ENCODE peak calls at places on chromosomes 7 and 10, in nine cellular contexts. I, V, T, B, S, G, E, O and L are unnamed samples.

GRCh38 chr7:159115601-159116501 is 28.8 kb downstream of the VIPR2 start:
- DNase-seq in B (no peak), O (no peak), G (no peak), S (no peak), E (no peak), I (no peak), T (no peak), V (peak; percentile 11), L (no peak)

GRCh38 chr7:151633516-151633812 is 113.8 kb upstream of the RHEB start:
- DNase-seq in G (no peak), O (no peak), T (no peak), S (no peak), B (no peak), V (no peak), E (no peak), I (no peak), L (no peak)

GRCh38 chr10:72086466-72087391 is 1.6 kb downstream of the SPOCK2 start:
- DNase-seq in S (peak; percentile 84), B (no peak), I (no peak), G (no peak), E (no peak), V (peak; percentile 37), T (no peak), O (no peak), L (no peak)

GRCh38 chr10:75712241-75712880 is 280.9 kb downstream of the LRMDA start:
- DNase-seq in S (no peak), B (no peak), E (no peak), O (no peak), I (no peak), T (no peak), V (no peak), G (no peak), L (no peak)

GRCh38 chr7:51428226-51428887 is 111.7 kb upstream of the COBL start:
- DNase-seq in E (peak; percentile 4), O (peak; percentile 29), S (no peak), I (no peak), V (no peak), T (no peak), G (peak; percentile 19), B (peak; percentile 15), L (no peak)

GRCh38 chr10:72335394-72336258 is 19.1 kb downstream of the DNAJB12 start:
- DNase-seq in V (peak; percentile 67), O (no peak), G (peak; percentile 83), S (peak; percentile 93), I (peak; percentile 82), T (peak; percentile 65), E (no peak), B (no peak), L (no peak)

GRCh38 chr7:39357648-39358047 is 208.6 kb upstream of the YAE1 start:
- DNase-seq in S (no peak), I (no peak), E (no peak), T (no peak), G (no peak), B (no peak), V (no peak), O (peak; percentile 51), L (no peak)

GRCh38 chr7:129875745-129876411 is 76.9 kb downstream of the UBE2H start:
- DNase-seq in S (no peak), I (no peak), E (peak; percentile 33), B (peak; percentile 75), V (no peak), G (peak; percentile 81), O (no peak), T (peak; percentile 75), L (no peak)

GRCh38 chr10:59945991-59946390 is 39.6 kb upstream of the CCDC6 start:
- DNase-seq in O (no peak), T (no peak), V (no peak), B (no peak), I (no peak), S (no peak), E (no peak), G (no peak), L (no peak)

GRCh38 chr7:5422324-5423271 is 1.0 kb downstream of the TNRC18 start:
- DNase-seq in V (peak; percentile 28), T (peak; percentile 51), O (peak; percentile 45), S (no peak), I (no peak), B (no peak), G (peak; percentile 39), E (no peak), L (no peak)

GRCh38 chr7:65250216-65250615 is 123.4 kb upstream of the ZNF92 start:
- DNase-seq in V (no peak), B (no peak), G (no peak), E (no peak), I (no peak), T (no peak), O (no peak), S (no peak), L (no peak)

GRCh38 chr7:98280791-98281756 is at the start of gene BRI3:
- DNase-seq in V (peak; percentile 91), G (peak; percentile 87), S (peak; percentile 97), T (peak; percentile 78), B (peak; percentile 91), E (peak; percentile 60), O (peak; percentile 91), I (peak; percentile 94), L (peak; percentile 82)

GRCh38 chr7:157139142-157140117 is 704 bp downstream of the UBE3C start:
- DNase-seq in B (peak; percentile 70), G (peak; percentile 52), S (peak; percentile 65), E (no peak), I (peak; percentile 67), O (peak; percentile 63), T (peak; percentile 12), V (peak; percentile 30), L (peak; percentile 43)

GRCh38 chr7:65731562-65732035 is 141.3 kb upstream of the VKORC1L1 start:
- DNase-seq in B (peak; percentile 35), I (peak; percentile 37), O (peak; percentile 68), S (no peak), T (no peak), V (no peak), E (no peak), G (no peak), L (peak; percentile 41)

GRCh38 chr10:103584216-103585010 is 90.9 kb downstream of the NEURL1 start:
- DNase-seq in B (peak; percentile 42), G (no peak), I (no peak), V (no peak), S (no peak), O (no peak), E (no peak), T (no peak), L (no peak)

GRCh38 chr10:128843972-128844371 is 623.1 kb upstream of the MGMT start:
- DNase-seq in E (peak; percentile 3), T (no peak), G (no peak), S (no peak), I (no peak), B (no peak), O (no peak), V (no peak), L (no peak)
- TF ChIP-seq CTCF in E (no peak), T (no peak), G (no peak), S (peak; percentile 7), I (no peak), B (no peak), O (peak; percentile 23), V (no peak), L (peak; percentile 32)

DNA sequence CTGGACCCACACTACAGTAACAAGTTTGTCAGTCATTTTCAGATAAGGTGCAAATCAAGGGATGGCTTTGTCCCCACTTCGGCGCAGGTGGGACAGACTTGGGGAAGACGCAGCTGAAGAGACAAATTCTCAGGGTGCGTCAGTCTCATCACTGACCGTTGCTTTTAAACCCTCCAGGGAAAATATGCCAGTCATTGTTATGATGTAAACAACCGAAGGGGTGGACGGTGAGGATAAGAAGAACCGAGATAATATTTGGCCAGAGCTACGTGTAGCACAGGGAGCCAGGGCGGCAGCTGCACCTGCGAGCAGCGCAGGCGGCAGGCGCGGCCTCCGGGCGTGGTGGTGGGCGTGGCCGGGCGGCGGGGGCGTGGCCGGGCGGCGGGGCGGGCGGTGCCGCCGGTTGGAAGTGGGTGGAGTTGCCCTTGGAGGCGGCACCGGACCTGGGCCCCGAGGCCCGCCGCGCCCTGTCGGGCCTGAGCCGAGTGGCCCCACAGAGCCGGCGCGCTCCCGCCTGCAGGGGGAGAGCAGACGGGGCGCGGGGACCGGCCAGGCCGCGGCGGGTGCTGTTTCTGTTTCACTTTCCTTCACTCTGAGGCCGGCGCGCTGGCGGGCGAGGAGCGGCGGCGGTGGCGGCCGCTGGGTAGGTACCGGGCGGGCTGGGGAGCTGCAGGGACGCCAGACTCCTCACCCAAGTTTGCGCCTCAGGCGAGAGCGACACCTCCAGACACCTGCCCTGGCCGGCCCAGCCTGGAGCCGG is at the start of gene PCGF5:
- DNase-seq in O (peak; percentile 90), G (peak; percentile 81), T (peak; percentile 76), V (peak; percentile 85), S (peak; percentile 94), E (peak; percentile 67), B (peak; percentile 91), I (peak; percentile 95), L (peak; percentile 91)
- TF ChIP-seq CTCF in O (peak; percentile 49), G (no peak), T (peak; percentile 20), V (peak; percentile 47), S (peak; percentile 42), E (peak; percentile 26), B (no peak), I (peak; percentile 21), L (peak; percentile 45)

GRCh38 chr7:79180533-79180932 is 272.9 kb downstream of the MAGI2 start:
- DNase-seq in B (no peak), O (no peak), E (peak; percentile 5), T (no peak), S (no peak), I (no peak), G (no peak), V (no peak), L (no peak)

GRCh38 chr7:79175390-79175789 is 278.1 kb downstream of the MAGI2 start:
- DNase-seq in E (no peak), T (no peak), S (no peak), O (no peak), V (no peak), B (no peak), I (no peak), G (no peak), L (no peak)

GRCh38 chr7:79182283-79182682 is 271.2 kb downstream of the MAGI2 start:
- DNase-seq in S (no peak), I (no peak), E (peak; percentile 96), G (peak; percentile 86), T (peak; percentile 93), B (peak; percentile 95), V (no peak), O (no peak), L (no peak)

DNA sequence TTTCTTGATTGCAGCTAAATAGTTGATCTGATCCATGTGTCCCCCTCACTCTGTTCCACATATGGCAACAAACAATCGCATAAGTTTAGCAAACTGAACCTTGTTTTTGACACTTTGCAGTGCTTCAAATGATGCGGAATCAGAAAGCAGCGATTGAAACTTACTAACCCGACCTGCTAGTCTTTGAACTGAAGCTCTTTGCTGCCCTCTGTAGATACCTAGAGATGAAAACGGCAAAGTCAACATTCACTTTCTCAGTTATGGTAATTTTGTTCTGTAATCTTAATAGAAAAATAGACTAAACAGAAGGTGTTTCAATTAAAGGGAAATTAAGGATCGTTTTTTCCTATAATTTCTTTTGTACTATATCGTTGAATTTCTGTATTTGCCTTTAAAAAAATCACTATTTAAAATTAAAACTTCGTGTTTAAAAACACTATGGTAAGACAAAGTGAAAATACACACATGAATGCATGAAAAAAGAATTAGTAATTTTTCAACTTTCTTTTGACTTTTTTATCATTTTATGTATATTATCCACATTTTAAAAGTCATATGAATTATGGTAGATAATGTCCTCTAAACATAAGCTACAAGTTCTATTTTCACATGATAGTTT is 276.5 kb downstream of the MAGI2 start:
- DNase-seq in I (no peak), V (no peak), G (peak; percentile 70), S (peak; percentile 46), E (peak; percentile 41), B (peak; percentile 64), O (peak; percentile 9), T (peak; percentile 72), L (no peak)
- TF ChIP-seq CTCF in I (no peak), V (peak; percentile 19), G (peak; percentile 60), S (peak; percentile 63), E (peak; percentile 78), B (peak; percentile 78), O (no peak), T (peak; percentile 77), L (peak; percentile 76)

GRCh38 chr7:87416682-87417587 is 58.5 kb downstream of the ABCB4 start:
- DNase-seq in O (peak; percentile 70), V (peak; percentile 59), I (peak; percentile 67), E (peak; percentile 57), G (peak; percentile 83), S (peak; percentile 83), B (peak; percentile 73), T (peak; percentile 85), L (peak; percentile 37)
- TF ChIP-seq CTCF in O (peak; percentile 69), V (peak; percentile 78), I (peak; percentile 38), E (peak; percentile 49), G (peak; percentile 41), S (peak; percentile 78), B (peak; percentile 66), T (peak; percentile 50), L (peak; percentile 82)